ENCODE peak calls at places on chromosomes 3 and 15, in five cellular contexts. X, G, V, S and W are unnamed samples.

GRCh38 chr3:148243609-148244008 is 454.1 kb upstream of the AGTR1 start:
- DNase-seq in X (no peak), G (no peak), V (no peak), S (no peak), W (no peak)

GRCh38 chr15:70411464-70411863 is 313.7 kb upstream of the TLE3 start:
- DNase-seq in X (no peak), G (no peak), V (no peak), S (no peak), W (no peak)

GRCh38 chr3:124791142-124791541 is 60.9 kb downstream of the UMPS start:
- DNase-seq in X (no peak), G (no peak), V (no peak), S (no peak), W (no peak)

GRCh38 chr3:43061101-43061895 is 44.6 kb downstream of the POMGNT2 start:
- DNase-seq in X (no peak), G (no peak), V (peak), S (no peak), W (no peak)

GRCh38 chr3:64505419-64505818 is 182.4 kb downstream of the ADAMTS9 start:
- DNase-seq in X (no peak), G (no peak), V (no peak), S (no peak), W (no peak)

GRCh38 chr3:54008099-54008498 is 114.3 kb upstream of the CACNA2D3 start:
- DNase-seq in X (no peak), G (no peak), V (peak), S (no peak), W (no peak)

GRCh38 chr3:5141760-5142159 is 19.7 kb downstream of the ARL8B start:
- DNase-seq in X (no peak), G (no peak), V (no peak), S (no peak), W (no peak)

GRCh38 chr3:4504340-4505261 is 11.5 kb downstream of the ITPR1 start:
- DNase-seq in X (peak), G (peak), V (peak), S (peak), W (peak)

GRCh38 chr3:53140575-53141467 is 10.6 kb upstream of the RFT1 start:
- DNase-seq in X (no peak), G (no peak), V (peak), S (no peak), W (no peak)

GRCh38 chr3:175601521-175601920 is 742.4 kb downstream of the NAALADL2 start:
- DNase-seq in X (no peak), G (no peak), V (peak), S (no peak), W (no peak)

GRCh38 chr15:73862276-73862675 is 11.1 kb upstream of the TBC1D21 start:
- DNase-seq in X (no peak), G (no peak), V (no peak), S (no peak), W (no peak)